ENCODE peak calls at places on chromosomes 4 and X, in seven cellular contexts. L, P, B, F, O, T and N are unnamed samples.
A peak's percentile ranks its signal among the peaks of the same experiment; 100 is the strongest.

GRCh38 chr4:86944964-86945781 is 10.4 kb downstream of the AFF1 start:
- DNase-seq in O (no peak), L (no peak), F (no peak), P (no peak), B (no peak), T (no peak), N (no peak)

GRCh38 chr4:113810906-113811305 is 49.4 kb upstream of the CAMK2D start:
- DNase-seq in P (no peak), T (no peak), F (no peak), B (no peak), L (no peak), O (no peak), N (no peak)

GRCh38 chr4:183014361-183015084 is 84.5 kb upstream of the WWC2 start:
- DNase-seq in T (no peak), B (no peak), F (no peak), P (no peak), L (no peak), O (no peak), N (no peak)

GRCh38 chrX:135345328-135345645 is 36.0 kb downstream of the ETDC start:
- DNase-seq in F (no peak), P (peak; percentile 65), B (no peak), L (peak; percentile 20), T (no peak), O (peak; percentile 26), N (no peak)

GRCh38 chr4:7802093-7802726 is 137.5 kb downstream of the AFAP1 start:
- DNase-seq in B (peak; percentile 59), L (peak; percentile 89), O (peak; percentile 91), P (peak; percentile 89), F (peak; percentile 81), T (peak; percentile 65), N (peak; percentile 70)

GRCh38 chr4:64584981-64585557 is 175.8 kb upstream of the TECRL start:
- DNase-seq in T (peak; percentile 15), L (no peak), B (no peak), P (no peak), F (peak; percentile 3), O (peak; percentile 66), N (peak; percentile 64)

GRCh38 chr4:6562931-6563901 is 11.8 kb upstream of the MAN2B2 start:
- DNase-seq in T (no peak), O (no peak), F (no peak), L (peak; percentile 72), P (peak; percentile 54), B (no peak), N (no peak)

GRCh38 chr4:118351851-118352827 is 664 bp downstream of the PRSS12 start:
- DNase-seq in P (peak; percentile 57), F (no peak), O (peak; percentile 45), L (peak; percentile 36), B (no peak), T (peak; percentile 23), N (no peak)

GRCh38 chrX:99750721-99751120 is 659.4 kb downstream of the PCDH19 start:
- DNase-seq in P (peak; percentile 55), T (no peak), O (no peak), L (no peak), F (no peak), B (no peak), N (no peak)

GRCh38 chrX:27966492-27966891 is 14.8 kb downstream of the DCAF8L1 start:
- DNase-seq in O (no peak), T (no peak), P (no peak), B (no peak), L (no peak), F (no peak), N (no peak)

GRCh38 chr4:156830356-156830755 is 141.2 kb downstream of the PDGFC start:
- DNase-seq in O (no peak), L (peak; percentile 29), P (no peak), F (no peak), B (no peak), T (no peak), N (no peak)

GRCh38 chr4:101197350-101197749 is 150.0 kb downstream of the PPP3CA start:
- DNase-seq in F (no peak), O (no peak), L (no peak), B (no peak), T (no peak), P (no peak), N (no peak)

GRCh38 chrX:153755136-153755535 is 8.9 kb upstream of the PLXNB3 start:
- DNase-seq in P (no peak), L (no peak), B (no peak), F (no peak), T (no peak), O (no peak), N (no peak)

GRCh38 chr4:126701756-126702155 is 931.0 kb upstream of the INTU start:
- DNase-seq in T (no peak), P (no peak), L (no peak), B (no peak), F (no peak), O (no peak), N (no peak)

GRCh38 chr4:119303587-119304305 is 18.2 kb downstream of the FABP2 start:
- DNase-seq in B (no peak), F (no peak), L (no peak), O (no peak), P (peak; percentile 47), T (no peak), N (no peak)

GRCh38 chr4:82797048-82797590 is 1.5 kb downstream of the SCD5 start:
- DNase-seq in P (peak; percentile 56), F (peak; percentile 38), O (no peak), T (no peak), B (no peak), L (no peak), N (no peak)